ENCODE peak calls at places on chromosomes 3 and 15, in seven cellular contexts. One of them, this sample, is unnamed.
A peak's percentile ranks its signal among the peaks of the same experiment; 100 is the strongest.

GRCh38 chr3:113685124-113685523 is 11.3 kb downstream of the USF3 start:
- DNase-seq in NCI-H1092 treated with DMSO at 0.1 percent for 48 hours: no peak
- DNase-seq in lower lobe of right lung: no peak
- DNase-seq in adipocyte: no peak
- DNase-seq in central memory CD4-positive, alpha-beta T cell: no peak
- DNase-seq in stimulated activated CD8-positive, alpha-beta memory T cell treated with anti-CD3 and anti-CD28 coated beads, Interleukin-2, amount 100 ng/mL, for 1 hour: no peak
- DNase-seq in RWPE1: no peak
- DNase-seq in this sample: no peak

GRCh38 chr3:99458013-99458412 is 180.4 kb upstream of the COL8A1 start:
- DNase-seq in adipocyte: no peak
- DNase-seq in RWPE1: no peak
- DNase-seq in lower lobe of right lung: no peak
- DNase-seq in central memory CD4-positive, alpha-beta T cell: no peak
- DNase-seq in stimulated activated CD8-positive, alpha-beta memory T cell treated with anti-CD3 and anti-CD28 coated beads, Interleukin-2, amount 100 ng/mL, for 1 hour: no peak
- DNase-seq in NCI-H1092 treated with DMSO at 0.1 percent for 48 hours: no peak
- DNase-seq in this sample: no peak

GRCh38 chr15:73335026-73335425 is 33.7 kb downstream of the HCN4 start:
- DNase-seq in central memory CD4-positive, alpha-beta T cell: no peak
- DNase-seq in NCI-H1092 treated with DMSO at 0.1 percent for 48 hours: no peak
- DNase-seq in lower lobe of right lung: peak; percentile 18
- DNase-seq in stimulated activated CD8-positive, alpha-beta memory T cell treated with anti-CD3 and anti-CD28 coated beads, Interleukin-2, amount 100 ng/mL, for 1 hour: no peak
- DNase-seq in adipocyte: no peak
- DNase-seq in RWPE1: no peak
- DNase-seq in this sample: no peak

GRCh38 chr3:188061133-188061532 is 92.8 kb upstream of the LPP start:
- DNase-seq in lower lobe of right lung: no peak
- DNase-seq in central memory CD4-positive, alpha-beta T cell: peak; percentile 45
- DNase-seq in adipocyte: peak; percentile 50
- DNase-seq in NCI-H1092 treated with DMSO at 0.1 percent for 48 hours: no peak
- DNase-seq in RWPE1: peak; percentile 80
- DNase-seq in stimulated activated CD8-positive, alpha-beta memory T cell treated with anti-CD3 and anti-CD28 coated beads, Interleukin-2, amount 100 ng/mL, for 1 hour: no peak
- DNase-seq in this sample: no peak

GRCh38 chr3:134473868-134474546 is 11.8 kb downstream of the ANAPC13 start:
- DNase-seq in NCI-H1092 treated with DMSO at 0.1 percent for 48 hours: peak; percentile 62
- DNase-seq in stimulated activated CD8-positive, alpha-beta memory T cell treated with anti-CD3 and anti-CD28 coated beads, Interleukin-2, amount 100 ng/mL, for 1 hour: peak; percentile 46
- DNase-seq in central memory CD4-positive, alpha-beta T cell: peak; percentile 66
- DNase-seq in lower lobe of right lung: no peak
- DNase-seq in adipocyte: peak; percentile 97
- DNase-seq in RWPE1: peak; percentile 58
- DNase-seq in this sample: peak; percentile 48

GRCh38 chr3:195467641-195468390 is 25.0 kb upstream of the ACAP2 start:
- DNase-seq in adipocyte: peak; percentile 23
- DNase-seq in NCI-H1092 treated with DMSO at 0.1 percent for 48 hours: no peak
- DNase-seq in stimulated activated CD8-positive, alpha-beta memory T cell treated with anti-CD3 and anti-CD28 coated beads, Interleukin-2, amount 100 ng/mL, for 1 hour: no peak
- DNase-seq in central memory CD4-positive, alpha-beta T cell: no peak
- DNase-seq in lower lobe of right lung: no peak
- DNase-seq in RWPE1: no peak
- DNase-seq in this sample: no peak

GRCh38 chr3:29335438-29335837 is 54.6 kb downstream of the RBMS3 start:
- DNase-seq in stimulated activated CD8-positive, alpha-beta memory T cell treated with anti-CD3 and anti-CD28 coated beads, Interleukin-2, amount 100 ng/mL, for 1 hour: no peak
- DNase-seq in central memory CD4-positive, alpha-beta T cell: no peak
- DNase-seq in adipocyte: peak; percentile 98
- DNase-seq in lower lobe of right lung: peak; percentile 75
- DNase-seq in NCI-H1092 treated with DMSO at 0.1 percent for 48 hours: peak; percentile 82
- DNase-seq in RWPE1: peak; percentile 36
- DNase-seq in this sample: no peak

GRCh38 chr3:169945313-169945712 is 21.3 kb upstream of the SEC62 start:
- DNase-seq in central memory CD4-positive, alpha-beta T cell: no peak
- DNase-seq in NCI-H1092 treated with DMSO at 0.1 percent for 48 hours: no peak
- DNase-seq in lower lobe of right lung: peak; percentile 62
- DNase-seq in adipocyte: no peak
- DNase-seq in stimulated activated CD8-positive, alpha-beta memory T cell treated with anti-CD3 and anti-CD28 coated beads, Interleukin-2, amount 100 ng/mL, for 1 hour: no peak
- DNase-seq in RWPE1: no peak
- DNase-seq in this sample: no peak

GRCh38 chr15:51866751-51867150 is 37.3 kb downstream of the TMOD3 start:
- DNase-seq in stimulated activated CD8-positive, alpha-beta memory T cell treated with anti-CD3 and anti-CD28 coated beads, Interleukin-2, amount 100 ng/mL, for 1 hour: no peak
- DNase-seq in NCI-H1092 treated with DMSO at 0.1 percent for 48 hours: no peak
- DNase-seq in adipocyte: no peak
- DNase-seq in central memory CD4-positive, alpha-beta T cell: no peak
- DNase-seq in lower lobe of right lung: no peak
- DNase-seq in RWPE1: no peak
- DNase-seq in this sample: no peak

GRCh38 chr3:183254816-183255730 is 2.0 kb downstream of the B3GNT5 start:
- DNase-seq in central memory CD4-positive, alpha-beta T cell: no peak
- DNase-seq in NCI-H1092 treated with DMSO at 0.1 percent for 48 hours: no peak
- DNase-seq in adipocyte: no peak
- DNase-seq in lower lobe of right lung: no peak
- DNase-seq in stimulated activated CD8-positive, alpha-beta memory T cell treated with anti-CD3 and anti-CD28 coated beads, Interleukin-2, amount 100 ng/mL, for 1 hour: no peak
- DNase-seq in RWPE1: peak; percentile 22
- DNase-seq in this sample: no peak

GRCh38 chr15:79204886-79205285 is 77.6 kb upstream of the ANKRD34C start:
- DNase-seq in RWPE1: no peak
- DNase-seq in lower lobe of right lung: no peak
- DNase-seq in central memory CD4-positive, alpha-beta T cell: no peak
- DNase-seq in stimulated activated CD8-positive, alpha-beta memory T cell treated with anti-CD3 and anti-CD28 coated beads, Interleukin-2, amount 100 ng/mL, for 1 hour: no peak
- DNase-seq in NCI-H1092 treated with DMSO at 0.1 percent for 48 hours: no peak
- DNase-seq in adipocyte: no peak
- DNase-seq in this sample: no peak

GRCh38 chr3:15097889-15098288 is 1.1 kb downstream of the RBSN start:
- DNase-seq in adipocyte: peak; percentile 20
- DNase-seq in central memory CD4-positive, alpha-beta T cell: peak; percentile 16
- DNase-seq in stimulated activated CD8-positive, alpha-beta memory T cell treated with anti-CD3 and anti-CD28 coated beads, Interleukin-2, amount 100 ng/mL, for 1 hour: peak; percentile 10
- DNase-seq in RWPE1: no peak
- DNase-seq in lower lobe of right lung: no peak
- DNase-seq in NCI-H1092 treated with DMSO at 0.1 percent for 48 hours: no peak
- DNase-seq in this sample: no peak

This sample was measured in hippocampal formation.